ENCODE peak calls at places on chromosomes 4 and X, in five cellular contexts. M is AG09309, C is astrocyte of the spinal cord, V is lung, H is heart right ventricle. U is an unnamed sample.

GRCh38 chr4:7394681-7395451 is 39.9 kb downstream of the PSAPL1 start:
- DNase-seq in V (no peak), C (no peak), H (no peak), M (no peak), U (no peak)

GRCh38 chrX:123975180-123975579 is 13.7 kb downstream of the STAG2 start:
- DNase-seq in C (peak), H (no peak), M (no peak), V (no peak), U (peak)

GRCh38 chr4:42816864-42817263 is 75.6 kb upstream of the GRXCR1 start:
- DNase-seq in H (no peak), V (no peak), M (no peak), C (no peak), U (no peak)

GRCh38 chr4:57156242-57156990 is 46.2 kb upstream of the IGFBP7 start:
- DNase-seq in H (no peak), M (no peak), V (no peak), C (no peak), U (no peak)

GRCh38 chr4:21858971-21859370 is 89.6 kb downstream of the KCNIP4 start:
- DNase-seq in V (no peak), M (no peak), H (no peak), C (peak), U (no peak)

GRCh38 chr4:90833698-90834097 is 706.5 kb downstream of the CCSER1 start:
- DNase-seq in M (no peak), C (no peak), H (no peak), V (no peak), U (no peak)

GRCh38 chr4:184268574-184269160 is 51.0 kb upstream of the ENPP6 start:
- DNase-seq in H (no peak), C (peak), M (no peak), V (no peak), U (peak)

GRCh38 chr4:41935652-41936021 is 408 bp downstream of the TMEM33 start:
- DNase-seq in H (no peak), C (no peak), M (no peak), V (no peak), U (peak)

GRCh38 chrX:727738-728621 is 97.4 kb downstream of the SHOX start:
- DNase-seq in C (no peak), H (no peak), M (no peak), V (no peak), U (no peak)

GRCh38 chrX:103779156-103779555 is 2.5 kb downstream of the PLP1 start:
- DNase-seq in C (peak), M (no peak), V (no peak), H (no peak), U (peak)

GRCh38 chrX:70262952-70263567 is 3.1 kb upstream of the P2RY4 start:
- DNase-seq in C (peak), M (no peak), V (no peak), H (peak), U (peak)

GRCh38 chr4:107966903-107967302 is 22.8 kb upstream of the HADH start:
- DNase-seq in H (no peak), C (no peak), V (no peak), M (no peak), U (no peak)

GRCh38 chr4:38462659-38463058 is 201.3 kb upstream of the KLF3 start:
- DNase-seq in M (no peak), C (no peak), H (no peak), V (no peak), U (no peak)

GRCh38 chr4:76546282-76547166 is 111.5 kb downstream of the SHROOM3 start:
- DNase-seq in V (no peak), H (no peak), C (peak), M (peak), U (peak)

GRCh38 chrX:149950681-149951080 is 12.4 kb upstream of the EOLA2 start:
- DNase-seq in M (peak), H (peak), V (no peak), C (peak), U (peak)

GRCh38 chr4:156515295-156515694 is 456.3 kb downstream of the PDGFC start:
- DNase-seq in M (no peak), H (no peak), V (no peak), C (no peak), U (peak)

GRCh38 chr4:83657336-83657735 is 121.4 kb downstream of the GPAT3 start:
- DNase-seq in V (no peak), C (no peak), M (no peak), H (no peak), U (no peak)

GRCh38 chr4:53313510-53313909 is 52.4 kb downstream of the SCFD2 start:
- DNase-seq in M (no peak), C (peak), V (no peak), H (no peak), U (peak)

GRCh38 chr4:180116840-180117239 is 2126.4 kb upstream of the TENM3 start:
- DNase-seq in H (no peak), C (no peak), V (no peak), M (no peak), U (no peak)

GRCh38 chr4:118941149-118941548 is 52.5 kb downstream of the SYNPO2 start:
- DNase-seq in C (no peak), H (peak), M (no peak), V (no peak), U (peak)

GRCh38 chrX:136192839-136193414 is 45.6 kb downstream of the FHL1 start:
- DNase-seq in V (no peak), H (no peak), C (peak), M (no peak), U (peak)

GRCh38 chrX:71131510-71131909 is 13.1 kb downstream of the MED12 start:
- DNase-seq in M (no peak), V (no peak), H (no peak), C (no peak), U (no peak)

GRCh38 chrX:14963447-14964236 is 90.4 kb downstream of the MOSPD2 start:
- DNase-seq in M (peak), V (no peak), C (peak), H (no peak), U (peak)

GRCh38 chr4:16967722-16968121 is 69.3 kb upstream of the LDB2 start:
- DNase-seq in H (peak), C (peak), V (no peak), M (peak), U (no peak)

GRCh38 chrX:149207518-149207917 is 297.6 kb downstream of the IDS start:
- DNase-seq in M (no peak), H (no peak), C (no peak), V (no peak), U (no peak)

GRCh38 chrX:136736690-136737089 is 44.0 kb downstream of the ARHGEF6 start:
- DNase-seq in M (no peak), H (no peak), C (no peak), V (no peak), U (no peak)

GRCh38 chr4:74327751-74328150 is 19.5 kb downstream of the EPGN start:
- DNase-seq in H (no peak), C (peak), M (no peak), V (no peak), U (peak)

GRCh38 chrX:68571292-68572256 is 72.7 kb downstream of the YIPF6 start:
- DNase-seq in H (no peak), V (no peak), C (peak), M (peak), U (peak)

GRCh38 chrX:130086414-130087207 is 23.7 kb downstream of the ELF4 start:
- DNase-seq in H (no peak), V (no peak), M (no peak), C (no peak), U (no peak)

GRCh38 chr4:76688737-76689078 is 209.2 kb downstream of the SOWAHB start:
- DNase-seq in V (no peak), H (no peak), C (peak), M (no peak), U (no peak)

GRCh38 chr4:8029689-8030088 is 90.0 kb upstream of the AFAP1 start:
- DNase-seq in V (no peak), C (no peak), M (no peak), H (no peak), U (no peak)

GRCh38 chrX:53681661-53682060 is 4.9 kb downstream of the HUWE1 start:
- DNase-seq in V (no peak), C (peak), M (no peak), H (no peak), U (peak)

GRCh38 chr4:77619408-77619807 is 13.8 kb downstream of the CXCL13 start:
- DNase-seq in V (no peak), C (no peak), H (no peak), M (no peak), U (no peak)

GRCh38 chr4:8818063-8818881 is 53.4 kb downstream of the HMX1 start:
- DNase-seq in M (no peak), C (no peak), V (no peak), H (no peak), U (no peak)

GRCh38 chrX:67614414-67614813 is 70.6 kb downstream of the AR start:
- DNase-seq in V (no peak), C (peak), M (peak), H (no peak), U (peak)

GRCh38 chr4:55347610-55348228 is 1.7 kb downstream of the SRD5A3 start:
- DNase-seq in C (no peak), H (no peak), M (no peak), V (peak), U (no peak)
- TF ChIP-seq CTCF in C (no peak), H (no peak), M (no peak), V (no peak), U (no peak)

GRCh38 chr4:1098311-1098925 is 14.9 kb downstream of the RNF212 start:
- DNase-seq in M (no peak), C (no peak), H (no peak), V (no peak), U (no peak)

GRCh38 chr4:1097553-1097952 is 15.8 kb downstream of the RNF212 start:
- DNase-seq in H (no peak), V (no peak), M (no peak), C (no peak), U (no peak)

GRCh38 chr4:1099270-1099669 is 14.1 kb downstream of the RNF212 start:
- DNase-seq in V (no peak), C (no peak), H (no peak), M (no peak), U (no peak)

GRCh38 chr4:1096841-1097240 is 16.5 kb downstream of the RNF212 start:
- DNase-seq in C (no peak), V (no peak), H (no peak), M (no peak), U (no peak)

DNA sequence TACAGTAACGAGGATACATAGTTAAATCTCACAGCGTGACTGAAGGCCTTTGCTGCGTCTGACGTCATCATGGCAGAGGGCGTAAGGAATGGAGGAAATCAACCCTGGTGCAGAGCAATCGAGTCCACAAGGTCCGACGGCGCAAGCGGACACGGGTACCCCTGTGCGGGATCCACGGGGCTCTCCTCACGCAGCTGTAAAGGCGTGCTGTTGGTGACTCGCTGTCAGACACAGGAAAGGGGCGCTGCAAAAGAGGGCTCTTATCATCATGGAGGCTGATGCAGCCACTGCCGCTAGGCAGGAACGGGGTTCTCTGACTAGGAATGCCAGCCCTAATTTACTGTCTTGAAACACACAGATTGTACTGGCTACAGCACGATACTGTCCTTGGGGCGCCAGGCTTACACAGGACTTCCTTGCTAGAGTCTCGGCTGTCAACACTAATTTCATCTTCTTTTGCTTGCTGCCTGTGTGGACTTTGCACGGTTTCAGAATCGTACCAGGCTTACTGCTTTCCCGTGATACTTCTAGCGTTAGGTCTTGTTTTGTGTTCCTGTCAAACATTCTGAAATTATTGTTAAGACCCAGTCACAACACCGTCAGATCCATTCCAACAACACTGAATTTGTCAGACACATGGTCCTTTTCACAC is 13.6 kb downstream of the RNF212 start:
- DNase-seq in M (no peak), C (no peak), H (no peak), V (no peak), U (no peak)
- H3K4me3 ChIP-seq in M (no peak), C (no peak), H (no peak), V (no peak), U (no peak)

DNA sequence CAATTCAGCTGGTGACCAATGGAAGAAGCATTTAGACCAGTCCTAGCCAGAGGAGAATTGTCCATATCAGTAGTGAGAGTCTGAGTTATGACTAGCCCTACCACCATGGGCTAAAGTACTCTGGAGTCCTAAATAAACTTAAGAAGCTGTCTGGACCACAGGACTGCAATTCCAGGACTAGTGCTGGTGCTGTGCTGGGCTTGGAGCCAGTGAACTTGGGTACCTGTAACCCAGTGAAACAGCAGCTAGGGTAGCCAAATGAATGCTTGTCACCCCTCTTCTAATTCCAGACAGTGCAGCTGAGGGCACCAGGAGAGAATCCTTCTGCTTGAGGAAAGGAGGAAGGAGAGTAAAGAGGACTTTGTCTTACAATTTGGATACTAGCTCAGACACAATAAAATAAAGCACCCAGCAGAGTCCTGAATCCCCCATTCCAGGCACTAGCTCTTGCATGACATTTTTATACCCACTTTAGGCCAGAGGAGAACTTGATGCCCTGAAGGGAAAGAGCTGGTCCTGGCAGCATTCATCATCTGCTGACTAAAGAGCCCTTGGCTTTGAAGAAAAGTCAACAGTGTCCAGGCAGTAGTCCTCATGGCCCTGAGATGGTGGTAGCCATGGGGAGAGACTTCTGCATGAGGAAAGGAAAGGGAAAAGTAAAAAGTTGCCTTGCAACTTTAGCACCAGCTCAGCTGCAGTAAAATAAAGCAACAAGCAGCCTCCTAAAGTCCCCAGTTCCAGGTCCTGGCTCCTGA is 2675.7 kb downstream of the PCDH7 start:
- DNase-seq in C (peak), M (no peak), V (no peak), H (no peak), U (no peak)
- TF ChIP-seq CTCF in C (no peak), M (no peak), V (no peak), H (no peak), U (no peak)

DNA sequence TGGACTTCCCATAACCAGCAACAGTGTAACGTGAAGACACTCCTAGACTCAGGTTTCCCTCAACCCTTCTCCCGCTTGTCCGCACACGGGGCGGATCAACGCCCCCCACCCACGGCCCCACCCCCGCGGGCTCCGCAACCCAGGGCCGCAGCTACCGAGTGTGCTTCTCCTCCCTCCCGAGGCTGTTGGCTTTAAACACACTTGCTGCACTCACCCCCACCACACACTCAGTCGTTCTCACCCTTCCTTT is 50.4 kb upstream of the BCOR start:
- DNase-seq in M (no peak), H (no peak), V (no peak), C (no peak), U (no peak)
- H3K4me3 ChIP-seq in M (no peak), H (no peak), V (no peak), C (no peak), U (no peak)